ENCODE peak calls at places on chromosomes 4 and X, in four cellular contexts. J is epithelial cell of esophagus, Q is foreskin fibroblast, G is Calu3. Z is an unnamed sample.

GRCh38 chr4:73127839-73128448 is 58.4 kb upstream of the COX18 start:
- DNase-seq in J (peak), Q (peak), G (peak), Z (peak)

GRCh38 chrX:41720125-41720780 is 3.7 kb upstream of the GPR82 start:
- DNase-seq in J (peak), Q (peak), G (no peak), Z (no peak)

GRCh38 chr4:4456351-4456750 is 69.4 kb downstream of the NSG1 start:
- DNase-seq in G (no peak), J (peak), Q (no peak), Z (no peak)

GRCh38 chrX:63350551-63350950 is 581 bp downstream of the SPIN4 start:
- DNase-seq in Q (peak), J (peak), G (peak), Z (peak)

GRCh38 chrX:153209347-153209746 is 30.3 kb downstream of the MAGEA1 start:
- DNase-seq in G (no peak), Q (no peak), J (no peak), Z (no peak)

GRCh38 chr4:110514889-110515479 is 39.0 kb downstream of the ENPEP start:
- DNase-seq in Q (peak), J (peak), G (no peak), Z (no peak)

GRCh38 chrX:69136546-69137331 is 28.5 kb downstream of the PJA1 start:
- DNase-seq in G (no peak), J (no peak), Q (peak), Z (no peak)

GRCh38 chrX:105462191-105462590 is 241.7 kb upstream of the TEX13A start:
- DNase-seq in Q (no peak), G (no peak), J (no peak), Z (no peak)

GRCh38 chrX:2498781-2499302 is 1.9 kb downstream of the DHRSX start:
- DNase-seq in G (no peak), Q (peak), J (peak), Z (peak)

GRCh38 chrX:19129694-19130093 is 7.4 kb upstream of the ADGRG2 start:
- DNase-seq in G (no peak), Q (no peak), J (no peak), Z (no peak)

GRCh38 chr4:88033309-88033708 is 25.9 kb downstream of the PKD2 start:
- DNase-seq in G (peak), Q (peak), J (peak), Z (peak)

Z was measured in Ammon's horn.